ENCODE peak calls at places on chromosomes 5 and 9, in four cellular contexts. P is GM12878, K is HepG2, H is K562. M is an unnamed sample.

GRCh38 chr9:123191260-123191659 is 77.1 kb downstream of the STRBP start:
- DNase-seq in P (no peak), K (no peak), H (no peak), M (no peak)

GRCh38 chr5:139847790-139848507 is 52.3 kb downstream of the PSD2 start:
- DNase-seq in P (no peak), K (no peak), H (peak), M (peak)

GRCh38 chr5:180787025-180787424 is 15.6 kb downstream of the MGAT1 start:
- DNase-seq in P (no peak), K (no peak), H (no peak), M (no peak)

GRCh38 chr5:118405650-118406061 is 582.7 kb downstream of the DTWD2 start:
- DNase-seq in P (no peak), K (no peak), H (no peak), M (no peak)

GRCh38 chr5:84215521-84215920 is 169.2 kb downstream of the EDIL3 start:
- DNase-seq in P (no peak), K (no peak), H (no peak), M (no peak)

GRCh38 chr5:175325681-175326080 is 118.3 kb downstream of the DRD1 start:
- DNase-seq in P (no peak), K (no peak), H (no peak), M (no peak)

GRCh38 chr9:126357074-126357473 is 30.4 kb downstream of the MVB12B start:
- DNase-seq in P (no peak), K (no peak), H (no peak), M (no peak)

GRCh38 chr9:134502261-134503211 is 139.1 kb upstream of the COL5A1 start:
- DNase-seq in P (no peak), K (peak), H (peak), M (no peak)

GRCh38 chr9:126418608-126419007 is 92.0 kb downstream of the MVB12B start:
- DNase-seq in P (no peak), K (no peak), H (no peak), M (no peak)

GRCh38 chr5:68406344-68406743 is 190.8 kb downstream of the PIK3R1 start:
- DNase-seq in P (no peak), K (no peak), H (no peak), M (no peak)

GRCh38 chr9:75824816-75825568 is 65.5 kb upstream of the PCSK5 start:
- DNase-seq in P (no peak), K (no peak), H (no peak), M (no peak)

GRCh38 chr5:112196574-112196973 is 222.5 kb downstream of the EPB41L4A start:
- DNase-seq in P (no peak), K (no peak), H (no peak), M (no peak)

DNA sequence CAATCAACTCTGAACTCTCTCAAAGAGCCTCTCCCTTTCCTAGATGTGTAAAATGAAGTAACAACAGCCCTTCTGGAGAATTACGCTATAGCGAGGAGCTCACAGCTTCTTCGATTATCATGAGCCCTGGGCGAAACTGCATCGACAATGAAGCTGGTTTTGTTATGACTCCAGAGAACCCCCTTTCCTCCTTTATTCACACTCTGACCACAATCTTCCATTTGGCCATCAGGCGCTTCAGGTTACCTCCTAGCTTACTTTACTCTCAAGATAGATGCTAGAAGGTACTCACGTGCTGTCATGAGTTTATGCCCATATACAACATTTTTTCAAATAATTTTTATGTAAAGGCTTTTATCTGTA is 362.7 kb upstream of the RFX3 start:
- DNase-seq in P (no peak), K (no peak), H (no peak), M (no peak)
- TF ChIP-seq FOXK2 in P (no peak), K (no peak), H (no peak), M (no peak)

DNA sequence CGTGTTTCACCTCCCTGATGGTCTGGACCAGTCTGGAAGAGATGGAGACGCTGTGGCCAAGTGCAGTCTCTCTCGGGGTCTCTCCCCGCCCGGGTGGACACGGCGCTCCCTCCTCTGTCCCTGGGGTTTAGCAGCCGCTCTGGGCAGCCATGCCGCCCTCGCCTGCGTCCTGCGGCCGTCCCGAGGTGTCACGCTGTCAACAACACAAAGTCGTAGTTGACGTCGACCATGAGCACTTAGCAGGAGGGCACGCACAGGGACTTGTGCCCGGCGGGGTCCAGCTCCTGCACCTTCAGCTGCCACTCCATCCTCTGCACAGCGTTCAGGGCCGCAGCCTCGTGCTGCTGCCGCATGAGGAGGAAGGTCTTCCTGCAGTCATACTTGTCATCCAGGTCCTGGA is 368.9 kb downstream of the CDH9 start:
- DNase-seq in P (no peak), K (no peak), H (no peak), M (no peak)
- TF ChIP-seq FOXK2 in P (no peak), K (no peak), H (no peak), M (no peak)

GRCh38 chr5:44983006-44983405 is 174.3 kb downstream of the MRPS30 start:
- DNase-seq in P (no peak), K (no peak), H (peak), M (no peak)
- TF ChIP-seq FOXK2 in P (no peak), K (no peak), H (no peak), M (no peak)

GRCh38 chr9:115204827-115205506 is 87.0 kb upstream of the TNC start:
- DNase-seq in P (no peak), K (no peak), H (no peak), M (no peak)

GRCh38 chr9:115200711-115201505 is 83.0 kb upstream of the TNC start:
- DNase-seq in P (no peak), K (no peak), H (no peak), M (no peak)

GRCh38 chr9:115207003-115207837 is 89.3 kb upstream of the TNC start:
- DNase-seq in P (peak), K (no peak), H (no peak), M (no peak)

GRCh38 chr9:115202181-115202580 is 84.2 kb upstream of the TNC start:
- DNase-seq in P (no peak), K (no peak), H (no peak), M (no peak)

DNA sequence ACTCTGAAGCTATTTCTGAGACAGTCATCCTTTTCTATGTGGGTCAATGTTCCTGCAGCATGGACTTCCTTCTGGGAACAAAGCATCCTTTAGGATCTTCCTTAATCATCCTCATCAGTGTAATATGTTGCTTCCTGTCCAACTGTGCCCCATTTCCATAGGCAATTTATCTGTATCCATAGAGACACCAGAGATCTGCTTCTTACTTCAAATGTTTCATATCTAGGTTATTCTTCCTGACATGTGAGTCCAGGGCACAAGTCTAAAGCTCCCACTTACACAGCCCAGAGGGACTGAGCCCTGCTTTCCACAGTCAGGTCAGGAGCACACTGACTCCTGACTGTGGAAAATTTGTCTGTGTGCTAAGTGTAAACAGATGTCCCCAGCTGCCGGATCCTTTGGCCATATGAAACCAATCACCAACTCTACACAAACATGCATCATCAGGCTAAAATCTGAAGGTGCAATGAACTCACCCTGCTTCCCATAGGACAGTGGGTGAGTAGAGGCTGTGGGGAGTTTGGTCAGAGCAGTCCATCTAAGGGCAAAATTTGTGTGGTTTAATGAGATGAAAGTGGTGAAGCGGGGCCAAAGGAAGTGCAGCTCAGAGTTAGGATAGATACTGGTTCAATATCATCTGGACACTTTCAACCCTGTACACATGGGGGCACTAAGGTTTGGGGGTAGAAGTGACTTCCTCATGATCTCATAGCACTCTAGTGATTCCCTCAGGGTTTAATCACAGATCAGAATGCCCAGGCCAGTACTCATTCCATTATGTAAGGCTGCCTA is 85.2 kb upstream of the TNC start:
- DNase-seq in P (no peak), K (no peak), H (no peak), M (no peak)
- TF ChIP-seq FOXK2 in P (no peak), K (no peak), H (no peak), M (no peak)

GRCh38 chr5:151110992-151111391 is 30.2 kb upstream of the TNIP1 start:
- DNase-seq in P (no peak), K (no peak), H (no peak), M (no peak)

GRCh38 chr5:151121095-151121494 is 36.5 kb downstream of the ANXA6 start:
- DNase-seq in P (no peak), K (no peak), H (no peak), M (no peak)

GRCh38 chr5:151118898-151119600 is 38.2 kb upstream of the TNIP1 start:
- DNase-seq in P (no peak), K (no peak), H (no peak), M (no peak)

GRCh38 chr5:151110122-151110681 is 29.4 kb upstream of the TNIP1 start:
- DNase-seq in P (no peak), K (no peak), H (no peak), M (no peak)

GRCh38 chr5:151115272-151115905 is 34.6 kb upstream of the TNIP1 start:
- DNase-seq in P (no peak), K (peak), H (peak), M (peak)
- TF ChIP-seq FOXK2 in P (no peak), K (no peak), H (no peak), M (no peak)